ENCODE peak calls at places on chromosomes 12 and 14, in ten cellular contexts. T, I, A, B, J, H, W, F, X and K are unnamed samples.

GRCh38 chr12:49808686-49809368 is 19.4 kb downstream of the NCKAP5L start:
- DNase-seq in T (peak; percentile 75), W (peak; percentile 65), J (peak; percentile 21), X (peak; percentile 79), F (no peak), I (peak; percentile 88), B (no peak), H (no peak), A (peak; percentile 41), K (no peak)

GRCh38 chr12:131142891-131143637 is 189.4 kb downstream of the ADGRD1 start:
- DNase-seq in T (no peak), X (peak; percentile 33), I (no peak), B (no peak), W (no peak), F (no peak), A (no peak), H (peak; percentile 65), J (no peak), K (no peak)

GRCh38 chr14:50551877-50552276 is 8.1 kb upstream of the ATL1 start:
- DNase-seq in A (no peak), W (no peak), H (no peak), F (no peak), X (no peak), T (no peak), B (no peak), I (no peak), J (no peak), K (no peak)

GRCh38 chr14:82915381-82915780 is 1381.7 kb upstream of the SEL1L start:
- DNase-seq in W (no peak), T (no peak), A (no peak), J (no peak), X (no peak), I (no peak), F (no peak), H (no peak), B (no peak), K (no peak)

GRCh38 chr12:89205517-89205916 is 146.8 kb downstream of the DUSP6 start:
- DNase-seq in F (no peak), I (no peak), B (no peak), W (no peak), J (no peak), H (no peak), A (no peak), T (no peak), X (no peak), K (no peak)

GRCh38 chr12:114504311-114504710 is 98.4 kb upstream of the TBX5 start:
- DNase-seq in F (no peak), T (no peak), B (peak; percentile 15), I (no peak), X (no peak), H (no peak), J (peak; percentile 31), W (no peak), A (no peak), K (no peak)

GRCh38 chr12:10771132-10771733 is 31.2 kb downstream of the TAS2R7 start:
- DNase-seq in X (no peak), T (no peak), B (peak; percentile 66), F (no peak), I (no peak), W (no peak), A (peak; percentile 31), J (peak; percentile 53), H (peak; percentile 56), K (no peak)

GRCh38 chr12:9761407-9761736 is 671 bp upstream of the CD69 start:
- DNase-seq in J (no peak), A (no peak), H (no peak), B (no peak), T (no peak), F (no peak), W (no peak), X (no peak), I (no peak), K (no peak)

GRCh38 chr14:22660654-22661053 is 16.5 kb upstream of the OR6J1 start:
- DNase-seq in T (no peak), W (no peak), J (no peak), B (no peak), A (no peak), I (no peak), X (no peak), F (no peak), H (no peak), K (no peak)

GRCh38 chr14:101573289-101573688 is 12.0 kb downstream of the DIO3 start:
- DNase-seq in I (no peak), W (no peak), A (no peak), X (no peak), H (no peak), B (no peak), T (no peak), F (no peak), J (no peak), K (no peak)

GRCh38 chr14:75301666-75302325 is 23.2 kb downstream of the FOS start:
- DNase-seq in B (peak; percentile 47), T (peak; percentile 29), J (no peak), W (peak; percentile 66), H (no peak), F (no peak), I (peak; percentile 53), X (peak; percentile 77), A (peak; percentile 57), K (no peak)

DNA sequence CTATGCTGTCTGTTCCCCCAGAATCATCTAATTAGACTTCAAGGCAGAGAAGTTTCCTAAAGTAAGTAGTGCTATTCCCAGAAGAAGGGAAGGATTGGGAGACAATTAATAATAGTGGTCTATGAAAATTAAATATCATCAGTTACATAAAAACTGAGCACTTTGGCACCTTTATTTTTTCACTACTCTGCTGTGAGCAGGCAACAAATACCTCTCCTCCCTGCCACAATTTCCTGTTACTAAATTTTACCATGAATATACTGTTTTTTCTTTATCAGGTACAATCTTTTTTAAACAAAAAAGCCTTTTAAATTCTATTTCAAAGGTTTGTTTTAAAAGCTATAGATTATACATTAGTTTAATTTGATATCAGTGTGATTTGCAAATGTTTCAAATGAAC is 29.4 kb upstream of the KRAS start:
- DNase-seq in B (no peak), X (no peak), J (no peak), T (no peak), W (no peak), A (no peak), F (no peak), H (no peak), I (no peak), K (no peak)
- H3K4me1 ChIP-seq in B (peaks cover 3% of the 10 kb centered on the region), X (no peaks in the 10 kb centered on the region), J (peaks cover 3% of the 10 kb centered on the region), T (peaks cover 7% of the 10 kb centered on the region), W (peaks cover 5% of the 10 kb centered on the region), A (peaks cover 16% of the 10 kb centered on the region), F (peaks cover 2% of the 10 kb centered on the region), H (peaks cover 5% of the 10 kb centered on the region), I (no peaks in the 10 kb centered on the region), K (no peaks in the 10 kb centered on the region)

DNA sequence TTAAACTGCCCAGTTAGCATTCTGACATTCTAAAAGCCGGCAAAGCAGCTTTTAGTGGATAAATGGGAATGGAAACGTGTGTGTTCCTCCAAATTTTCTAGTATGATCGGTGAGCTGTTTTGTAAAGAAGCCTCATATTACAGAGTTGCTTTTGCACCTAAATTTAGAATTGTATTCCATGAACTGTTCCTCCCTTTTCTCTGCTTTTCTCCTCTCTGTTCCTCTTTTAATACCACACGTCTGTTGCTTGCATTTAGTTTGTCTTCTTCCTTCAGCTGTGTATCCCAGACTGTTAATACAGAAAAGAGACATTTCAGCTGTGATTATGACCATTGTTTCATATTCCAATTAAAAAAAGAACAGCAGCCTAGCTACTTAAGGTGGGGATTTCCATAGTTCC is 10.8 kb downstream of the DYRK2 start:
- DNase-seq in F (no peak), J (no peak), W (no peak), I (no peak), T (no peak), B (no peak), X (no peak), H (no peak), A (no peak), K (no peak)
- H3K36me3 ChIP-seq in F (peaks cover 7% of the 10 kb centered on the region), J (peaks cover 18% of the 10 kb centered on the region), W (no peaks in the 10 kb centered on the region), I (peaks cover 11% of the 10 kb centered on the region), T (no peaks in the 10 kb centered on the region), B (peaks cover 7% of the 10 kb centered on the region), X (peaks cover 23% of the 10 kb centered on the region), H (peaks cover 11% of the 10 kb centered on the region), A (no peaks in the 10 kb centered on the region), K (no peaks in the 10 kb centered on the region)

GRCh38 chr14:95499354-95499750 is 17.1 kb downstream of the SYNE3 start:
- DNase-seq in A (no peak), H (no peak), I (no peak), X (no peak), T (no peak), F (no peak), W (no peak), B (no peak), J (no peak), K (no peak)

GRCh38 chr14:95498622-95499353 is 17.7 kb downstream of the SYNE3 start:
- DNase-seq in A (no peak), B (peak; percentile 67), H (no peak), F (peak; percentile 47), I (peak; percentile 41), T (no peak), X (peak; percentile 78), J (no peak), W (no peak), K (no peak)

GRCh38 chr14:95502381-95502950 is 14.0 kb downstream of the SYNE3 start:
- DNase-seq in B (no peak), I (no peak), J (no peak), F (no peak), W (no peak), T (no peak), A (no peak), X (no peak), H (no peak), K (no peak)

GRCh38 chr14:95500201-95500681 is 16.2 kb downstream of the SYNE3 start:
- DNase-seq in W (no peak), F (peak; percentile 33), X (peak; percentile 61), T (no peak), B (no peak), J (no peak), H (no peak), A (no peak), I (peak; percentile 58), K (no peak)

GRCh38 chr14:95500772-95501401 is 15.6 kb downstream of the SYNE3 start:
- DNase-seq in X (peak; percentile 82), A (peak; percentile 63), F (peak; percentile 78), T (no peak), J (peak; percentile 96), H (peak; percentile 66), W (no peak), I (peak; percentile 63), B (peak; percentile 82), K (no peak)
- H3K4me1 ChIP-seq in X (no peaks in the 10 kb centered on the region), A (peaks cover 99% of the 10 kb centered on the region), F (peaks cover 1% of the 10 kb centered on the region), T (peaks cover 45% of the 10 kb centered on the region), J (peaks cover 35% of the 10 kb centered on the region), H (peaks cover 12% of the 10 kb centered on the region), W (peaks cover 8% of the 10 kb centered on the region), I (no peaks in the 10 kb centered on the region), B (peaks cover 43% of the 10 kb centered on the region), K (peaks cover 92% of the 10 kb centered on the region)

DNA sequence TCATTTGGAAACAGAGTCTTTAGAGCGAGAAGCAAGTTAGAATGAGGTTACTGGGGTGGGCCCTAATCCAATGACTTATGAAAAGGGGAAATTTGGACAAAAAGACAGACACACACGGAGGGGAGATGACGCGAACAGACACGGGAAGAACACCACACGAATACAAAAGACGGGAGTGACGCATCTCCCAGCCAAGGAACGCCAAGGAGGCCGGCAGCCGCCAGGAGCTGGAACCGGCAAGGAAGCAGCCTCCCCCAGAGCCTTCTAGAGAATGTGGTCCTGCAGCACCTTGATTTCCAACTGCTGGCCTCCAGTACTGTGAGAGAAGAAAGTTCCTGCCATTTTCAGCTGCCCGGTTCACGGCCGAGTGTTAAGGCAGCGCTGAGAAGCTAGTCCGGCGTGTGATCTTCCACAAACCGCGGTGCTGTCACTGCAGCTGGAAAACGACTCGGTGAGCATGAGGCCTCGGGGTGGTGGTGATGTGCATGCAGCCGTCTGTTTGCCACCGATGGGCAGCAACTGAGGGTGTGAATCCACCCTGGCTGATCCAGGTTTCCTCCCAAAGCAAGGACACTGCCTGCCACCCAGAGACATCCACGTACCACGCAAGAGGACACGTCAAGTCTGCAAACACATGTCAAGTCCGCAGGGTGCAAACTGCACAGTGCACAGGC is 124.5 kb downstream of the NCOR2 start:
- DNase-seq in X (no peak), B (no peak), A (no peak), J (peak; percentile 96), W (no peak), T (peak; percentile 33), I (no peak), H (no peak), F (no peak), K (no peak)
- H3K36me3 ChIP-seq in X (peaks cover 38% of the 10 kb centered on the region), B (peaks cover 3% of the 10 kb centered on the region), A (no peaks in the 10 kb centered on the region), J (no peaks in the 10 kb centered on the region), W (no peaks in the 10 kb centered on the region), T (no peaks in the 10 kb centered on the region), I (peaks cover 20% of the 10 kb centered on the region), H (peaks cover 2% of the 10 kb centered on the region), F (no peaks in the 10 kb centered on the region), K (peaks cover 14% of the 10 kb centered on the region)